ENCODE peak calls at places on chromosomes 5 and 9, in nine cellular contexts. A, V, H, X, S, Q, G, E and W are unnamed samples.

GRCh38 chr5:152505442-152506042 is 100.5 kb upstream of the NMUR2 start:
- DNase-seq in Q (no peak), S (peak; percentile 76), H (peak; percentile 54), A (peak; percentile 37), X (peak; percentile 34), E (peak; percentile 30), V (peak; percentile 4), G (peak; percentile 27), W (no peak)

GRCh38 chr9:130634191-130634768 is 30.1 kb upstream of the PRDM12 start:
- DNase-seq in V (no peak), E (no peak), A (no peak), Q (no peak), H (no peak), S (no peak), G (no peak), X (no peak), W (no peak)

GRCh38 chr5:75113354-75113753 is 61.0 kb upstream of the GCNT4 start:
- DNase-seq in X (no peak), H (no peak), A (no peak), E (no peak), S (no peak), Q (no peak), G (no peak), V (no peak), W (no peak)

GRCh38 chr5:526456-527088 is 2.3 kb upstream of the SLC9A3 start:
- DNase-seq in A (no peak), Q (no peak), G (no peak), H (no peak), X (no peak), V (no peak), E (no peak), S (no peak), W (no peak)

GRCh38 chr5:128077526-128077925 is 6.0 kb upstream of the SLC12A2 start:
- DNase-seq in S (no peak), Q (no peak), E (no peak), G (no peak), A (no peak), V (no peak), X (no peak), H (no peak), W (no peak)

GRCh38 chr9:128251701-128252100 is 24.1 kb downstream of the GOLGA2 start:
- DNase-seq in Q (no peak), G (no peak), S (no peak), A (no peak), V (no peak), X (no peak), E (no peak), H (no peak), W (no peak)

GRCh38 chr5:117434266-117434665 is 859.6 kb upstream of the SEMA6A start:
- DNase-seq in V (no peak), Q (no peak), A (no peak), G (no peak), X (no peak), E (no peak), S (no peak), H (no peak), W (no peak)

GRCh38 chr9:33131505-33132248 is 35.5 kb downstream of the B4GALT1 start:
- DNase-seq in A (no peak), H (no peak), G (no peak), Q (no peak), X (no peak), S (no peak), V (no peak), E (no peak), W (no peak)

GRCh38 chr5:88889165-88890069 is 6.4 kb upstream of the MEF2C start:
- DNase-seq in V (no peak), A (no peak), S (peak; percentile 58), E (peak; percentile 43), Q (no peak), X (peak; percentile 47), G (no peak), H (no peak), W (no peak)

GRCh38 chr9:133237271-133237731 is 28.3 kb upstream of the OBP2B start:
- DNase-seq in Q (no peak), H (no peak), A (no peak), E (no peak), V (no peak), G (no peak), X (no peak), S (no peak), W (no peak)

GRCh38 chr9:109497193-109498165 is 628 bp downstream of the PTPN3 start:
- DNase-seq in E (no peak), V (no peak), Q (no peak), S (peak; percentile 33), X (no peak), H (peak; percentile 38), A (peak; percentile 59), G (no peak), W (no peak)

GRCh38 chr5:64811050-64811640 is 42.4 kb downstream of the CWC27 start:
- DNase-seq in Q (no peak), H (peak; percentile 50), X (peak; percentile 16), V (no peak), A (no peak), S (peak; percentile 55), E (peak; percentile 9), G (no peak), W (no peak)

GRCh38 chr5:17228833-17229291 is 11.4 kb downstream of the BASP1 start:
- DNase-seq in G (no peak), Q (no peak), S (no peak), A (no peak), X (peak; percentile 26), V (no peak), H (no peak), E (peak; percentile 22), W (no peak)

GRCh38 chr5:172451771-172452197 is 2.5 kb downstream of the SH3PXD2B start:
- DNase-seq in H (no peak), S (no peak), E (no peak), G (no peak), X (no peak), Q (no peak), V (no peak), A (no peak), W (no peak)

GRCh38 chr5:944992-945685 is 52.5 kb downstream of the TRIP13 start:
- DNase-seq in A (no peak), Q (no peak), H (no peak), S (no peak), V (no peak), X (no peak), G (no peak), E (no peak), W (no peak)

GRCh38 chr5:56264417-56265025 is 31.4 kb upstream of the ANKRD55 start:
- DNase-seq in E (no peak), Q (peak; percentile 2), G (no peak), S (peak; percentile 34), A (no peak), H (peak; percentile 54), V (no peak), X (peak; percentile 29), W (no peak)

GRCh38 chr5:58016329-58016728 is 443.6 kb downstream of the PLK2 start:
- DNase-seq in G (no peak), X (no peak), A (no peak), H (peak; percentile 0), E (no peak), V (no peak), Q (no peak), S (no peak), W (no peak)

GRCh38 chr9:126617740-126618133 is 4.0 kb downstream of the LMX1B start:
- DNase-seq in X (no peak), S (no peak), E (no peak), V (no peak), H (no peak), Q (no peak), G (no peak), A (no peak), W (no peak)

GRCh38 chr9:138071292-138071691 is 193.7 kb downstream of the CACNA1B start:
- DNase-seq in E (no peak), X (no peak), H (no peak), A (no peak), V (no peak), S (no peak), G (no peak), Q (no peak), W (no peak)

GRCh38 chr9:134789168-134789567 is 91.4 kb upstream of the FCN2 start:
- DNase-seq in E (no peak), Q (no peak), X (no peak), H (no peak), V (no peak), A (no peak), S (no peak), G (no peak), W (no peak)

GRCh38 chr9:21579209-21579608 is 97.1 kb upstream of the IFNE start:
- DNase-seq in G (no peak), X (no peak), H (no peak), A (no peak), S (no peak), E (no peak), V (no peak), Q (no peak), W (no peak)

GRCh38 chr5:7676455-7676854 is 174.5 kb downstream of the CFAP90 start:
- DNase-seq in Q (no peak), A (no peak), V (no peak), S (no peak), G (no peak), E (no peak), H (no peak), X (no peak), W (no peak)

GRCh38 chr9:33964369-33964768 is 84.3 kb downstream of the UBAP2 start:
- DNase-seq in A (no peak), X (no peak), S (no peak), E (no peak), H (no peak), Q (no peak), G (no peak), V (no peak), W (no peak)

GRCh38 chr5:106860398-106861044 is 810.2 kb downstream of the EFNA5 start:
- DNase-seq in X (no peak), S (no peak), Q (no peak), A (no peak), H (no peak), V (no peak), G (no peak), E (no peak), W (no peak)

GRCh38 chr5:72194846-72195245 is 87.6 kb downstream of the MAP1B start:
- DNase-seq in Q (no peak), H (no peak), V (no peak), E (peak; percentile 49), G (no peak), S (no peak), A (no peak), X (peak; percentile 67), W (no peak)

GRCh38 chr5:53249529-53249928 is 140.0 kb upstream of the MOCS2 start:
- DNase-seq in V (no peak), S (no peak), A (no peak), H (peak; percentile 9), E (no peak), X (no peak), G (no peak), Q (no peak), W (no peak)

GRCh38 chr5:125227333-125228075 is 481.1 kb upstream of the ZNF608 start:
- DNase-seq in V (no peak), S (no peak), G (no peak), X (no peak), H (peak; percentile 31), Q (no peak), A (no peak), E (no peak), W (no peak)

GRCh38 chr5:143106175-143106574 is 297.3 kb downstream of the NR3C1 start:
- DNase-seq in E (no peak), Q (no peak), H (no peak), A (peak; percentile 24), S (no peak), X (no peak), G (no peak), V (no peak), W (no peak)

GRCh38 chr5:79257314-79257713 is 21.4 kb downstream of the JMY start:
- DNase-seq in E (no peak), A (no peak), G (no peak), H (no peak), S (no peak), Q (no peak), X (no peak), V (no peak), W (no peak)

GRCh38 chr9:126317513-126317912 is 9.1 kb upstream of the MVB12B start:
- DNase-seq in Q (no peak), A (peak; percentile 16), E (no peak), H (peak; percentile 21), S (no peak), V (no peak), G (peak; percentile 43), X (no peak), W (no peak)

GRCh38 chr9:121833061-121833460 is 181.6 kb downstream of the DAB2IP start:
- DNase-seq in X (no peak), G (no peak), S (no peak), H (no peak), E (no peak), Q (no peak), A (no peak), V (no peak), W (no peak)